ENCODE peak calls at places on chromosomes 3 and 15, in four cellular contexts. M is sciatic nerve, S is NCI-H1092 treated with DMSO at 0.1 percent for 48 hours, W is RCC 7860. Y is an unnamed sample.
A peak's percentile ranks its signal among the peaks of the same experiment; 100 is the strongest.

GRCh38 chr15:74060251-74060650 is 22.1 kb downstream of the GOLGA6A start:
- DNase-seq in M (no peak), S (no peak), W (no peak), Y (no peak)

GRCh38 chr3:9946112-9947024 is 5.8 kb downstream of the PRRT3 start:
- DNase-seq in M (peak; percentile 91), S (peak; percentile 78), W (peak; percentile 47), Y (peak; percentile 84)

GRCh38 chr3:144272715-144273114 is 301.1 kb downstream of the DIPK2A start:
- DNase-seq in M (no peak), S (no peak), W (peak; percentile 27), Y (no peak)

GRCh38 chr3:174083706-174084105 is 686.2 kb downstream of the NLGN1 start:
- DNase-seq in M (no peak), S (no peak), W (no peak), Y (no peak)

GRCh38 chr15:74630284-74631086 is 14.8 kb downstream of the CLK3 start:
- DNase-seq in M (no peak), S (no peak), W (no peak), Y (no peak)

GRCh38 chr15:64544450-64544849 is 84.1 kb downstream of the ZNF609 start:
- DNase-seq in M (no peak), S (no peak), W (no peak), Y (no peak)

GRCh38 chr15:101193063-101193712 is 58.7 kb downstream of the CHSY1 start:
- DNase-seq in M (no peak), S (no peak), W (no peak), Y (no peak)

GRCh38 chr3:55906896-55907295 is 419.8 kb upstream of the WNT5A start:
- DNase-seq in M (no peak), S (no peak), W (no peak), Y (no peak)

GRCh38 chr15:44207643-44208042 is 12.6 kb upstream of the FRMD5 start:
- DNase-seq in M (no peak), S (no peak), W (peak; percentile 66), Y (no peak)

GRCh38 chr15:31471731-31472430 is 145.2 kb downstream of the KLF13 start:
- DNase-seq in M (no peak), S (no peak), W (peak; percentile 56), Y (no peak)

GRCh38 chr3:35043040-35043439 is 596.3 kb upstream of the ARPP21 start:
- DNase-seq in M (no peak), S (peak; percentile 32), W (no peak), Y (no peak)

GRCh38 chr3:174957581-174958001 is 98.5 kb downstream of the NAALADL2 start:
- DNase-seq in M (no peak), S (no peak), W (no peak), Y (no peak)

GRCh38 chr15:89794627-89795241 is 18.6 kb downstream of the MESP2 start:
- DNase-seq in M (no peak), S (peak; percentile 4), W (no peak), Y (no peak)

GRCh38 chr3:128354788-128355548 is 111.7 kb downstream of the DNAJB8 start:
- DNase-seq in M (no peak), S (no peak), W (no peak), Y (no peak)

GRCh38 chr3:157844770-157845522 is 261.3 kb downstream of the SHOX2 start:
- DNase-seq in M (no peak), S (no peak), W (no peak), Y (no peak)

Y was measured in CD4-positive, CD25-positive, alpha-beta regulatory T cell.